ENCODE peak calls at places on chromosomes 7 and 10, in ten cellular contexts. W is foreskin fibroblast; E is CD8-positive, alpha-beta T cell; N is natural killer cell; U is psoas muscle; P is gastrocnemius medialis; O is endodermal cell; F is neural crest cell; G is choroid plexus epithelial cell; X is sigmoid colon. M is an unnamed sample.

GRCh38 chr7:64045301-64046040 is at the start of gene ZNF727:
- DNase-seq in N (peak), P (peak), G (no peak), E (no peak), U (peak), W (no peak), X (peak), O (no peak), F (no peak), M (no peak)

GRCh38 chr10:88540355-88540754 is 42.8 kb downstream of the RNLS start:
- DNase-seq in E (no peak), U (no peak), O (no peak), X (no peak), N (no peak), P (no peak), W (no peak), F (no peak), G (peak), M (no peak)

GRCh38 chr7:118492466-118492865 is 268.0 kb downstream of the ANKRD7 start:
- DNase-seq in E (no peak), X (no peak), W (no peak), G (no peak), F (no peak), P (no peak), U (no peak), O (no peak), N (no peak), M (no peak)

GRCh38 chr7:28955723-28956607 is 2.2 kb downstream of the TRIL start:
- DNase-seq in E (no peak), X (peak), W (peak), U (peak), N (peak), O (peak), F (peak), G (peak), P (peak), M (peak)

GRCh38 chr7:38374507-38374906 is 101.1 kb upstream of the TARP start:
- DNase-seq in X (no peak), N (peak), F (peak), W (peak), E (peak), P (no peak), G (peak), U (no peak), O (peak), M (peak)

GRCh38 chr10:77012811-77013500 is 624.7 kb downstream of the KCNMA1 start:
- DNase-seq in F (no peak), G (no peak), P (peak), W (no peak), E (no peak), O (no peak), U (peak), X (no peak), N (no peak), M (no peak)

GRCh38 chr10:59873924-59874323 is 32.4 kb downstream of the CCDC6 start:
- DNase-seq in N (no peak), P (no peak), O (no peak), E (no peak), G (no peak), U (no peak), X (no peak), W (no peak), F (no peak), M (no peak)

GRCh38 chr7:100167912-100168323 is 499 bp downstream of the GAL3ST4 start:
- DNase-seq in E (no peak), U (no peak), F (no peak), P (no peak), G (no peak), O (peak), N (no peak), X (no peak), W (peak), M (no peak)

GRCh38 chr10:29160110-29160669 is 128.7 kb upstream of the LYZL1 start:
- DNase-seq in P (no peak), G (peak), X (no peak), E (no peak), O (peak), F (no peak), U (no peak), N (no peak), W (peak), M (no peak)

GRCh38 chr10:3471927-3472704 is 299.5 kb upstream of the PITRM1 start:
- DNase-seq in X (peak), E (no peak), P (no peak), U (no peak), O (no peak), N (no peak), F (peak), G (no peak), W (peak), M (no peak)

GRCh38 chr7:76191783-76192240 is 9.9 kb upstream of the SRRM3 start:
- DNase-seq in F (peak), X (no peak), G (peak), O (peak), U (no peak), N (no peak), P (no peak), E (no peak), W (peak), M (peak)

GRCh38 chr10:86674912-86675311 is 6.6 kb downstream of the LDB3 start:
- DNase-seq in O (no peak), E (no peak), F (no peak), X (no peak), G (no peak), U (peak), P (peak), N (no peak), W (no peak), M (no peak)
- TF ChIP-seq CTCF in O (no peak), E (no peak), F (no peak), X (no peak), G (no peak), U (no peak), P (no peak), N (no peak), W (no peak), M (no peak)

DNA sequence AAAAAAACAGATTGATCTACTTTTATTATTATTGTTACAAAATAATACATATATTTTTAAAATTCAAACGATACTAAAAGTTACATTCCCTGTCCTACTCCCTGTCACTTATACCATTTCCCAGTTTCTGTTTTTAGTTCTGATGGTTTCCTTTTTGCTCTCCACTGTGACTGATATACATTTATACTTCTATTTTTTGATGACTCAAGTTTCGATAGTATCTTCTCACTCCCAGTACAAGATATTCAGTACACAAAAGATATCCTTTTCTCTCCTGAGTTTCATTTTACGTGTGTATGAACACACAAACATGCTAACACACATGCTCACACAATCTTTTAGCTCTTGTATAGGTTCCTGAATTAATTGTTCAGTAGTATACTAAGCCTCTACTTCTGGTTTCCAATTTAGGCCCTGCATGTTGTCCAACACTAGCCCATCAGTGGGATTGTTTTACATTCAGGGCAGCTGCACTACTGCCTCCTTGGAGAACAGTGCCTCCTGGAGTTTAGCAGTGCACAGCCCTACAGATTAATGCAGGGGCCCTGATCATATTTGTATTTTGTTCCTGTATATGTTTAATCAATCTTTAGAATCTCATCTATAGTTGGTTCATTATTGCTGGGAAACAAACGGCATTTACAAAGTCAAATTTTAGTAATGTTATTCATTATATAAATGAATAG is 131.0 kb downstream of the TES start:
- DNase-seq in N (no peak), U (no peak), F (no peak), X (no peak), W (no peak), P (no peak), O (no peak), G (peak), E (no peak), M (no peak)
- TF ChIP-seq CTCF in N (no peak), U (peak), F (no peak), X (no peak), W (peak), P (peak), O (peak), G (peak), E (no peak), M (no peak)

GRCh38 chr10:91409069-91409868 is 875 bp upstream of the HECTD2 start:
- DNase-seq in F (peak), P (peak), E (no peak), N (no peak), O (no peak), U (peak), G (peak), X (peak), W (peak), M (peak)
- TF ChIP-seq CTCF in F (no peak), P (no peak), E (no peak), N (no peak), O (peak), U (no peak), G (peak), X (no peak), W (no peak), M (no peak)

DNA sequence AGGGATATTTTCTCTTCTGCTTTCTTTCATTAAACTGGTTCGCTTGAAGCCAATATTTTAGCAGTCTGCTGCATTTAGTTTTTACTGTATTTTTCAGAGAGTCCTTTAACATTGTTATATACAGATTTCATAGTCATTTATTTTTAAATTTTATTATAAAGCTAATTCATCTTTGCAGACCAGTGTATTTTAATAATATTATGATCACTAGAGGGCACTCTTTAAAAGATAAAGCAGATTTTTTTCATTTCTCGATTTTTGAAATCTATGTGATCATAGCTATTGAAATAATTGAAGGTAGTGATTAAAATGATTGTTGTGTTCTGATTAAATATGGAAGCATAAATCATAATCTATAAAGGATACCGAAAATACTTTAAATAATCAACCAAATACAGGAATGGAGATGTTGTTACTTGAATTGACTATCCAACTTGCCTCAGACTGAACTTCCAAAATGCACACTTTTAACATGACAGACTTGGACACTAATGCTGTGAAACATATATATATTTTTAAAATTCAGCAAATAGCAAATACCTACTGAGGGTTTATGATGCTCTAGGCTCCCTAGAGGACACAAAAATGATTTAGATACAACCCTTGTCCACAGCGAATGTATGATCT is 35.2 kb downstream of the ST7 start:
- DNase-seq in O (no peak), U (no peak), G (peak), N (no peak), E (no peak), F (no peak), X (no peak), P (no peak), W (no peak), M (no peak)
- TF ChIP-seq CTCF in O (peak), U (peak), G (peak), N (peak), E (peak), F (peak), X (peak), P (no peak), W (no peak), M (peak)

DNA sequence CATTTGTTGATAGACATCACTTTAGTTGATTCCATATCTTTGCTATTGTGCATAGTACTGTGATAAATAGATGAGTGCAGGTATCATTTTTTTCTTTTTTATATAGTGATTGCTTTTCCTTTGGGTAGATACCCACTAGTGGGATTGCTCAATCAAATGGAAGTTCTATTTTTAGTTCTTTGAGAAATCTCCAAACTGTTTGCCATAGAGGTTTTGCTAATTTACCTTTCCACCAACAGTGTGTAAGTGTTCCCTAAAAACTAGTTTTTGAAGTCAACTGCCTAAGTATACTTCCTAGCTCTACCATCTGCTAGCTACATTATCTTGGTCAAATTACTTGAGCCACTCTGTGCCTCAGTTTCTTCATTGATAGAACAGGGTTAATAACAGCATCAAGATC is 31.5 kb upstream of the RSBN1L start:
- DNase-seq in G (peak), W (no peak), P (no peak), U (no peak), E (no peak), X (no peak), F (no peak), O (no peak), N (no peak), M (no peak)
- TF ChIP-seq CTCF in G (no peak), W (no peak), P (no peak), U (no peak), E (no peak), X (no peak), F (no peak), O (no peak), N (no peak), M (no peak)

M was measured in endothelial cell.